ENCODE peak calls at places on chromosome 18, in six cellular contexts. Y, X, T, P, Z and H are unnamed samples.

GRCh38 chr18:26434887-26435286 is 113.5 kb downstream of the KCTD1 start:
- DNase-seq in Y (no peak), X (no peak), T (no peak), P (no peak), Z (no peak), H (no peak)

GRCh38 chr18:33495278-33495677 is 54.8 kb upstream of the CCDC178 start:
- DNase-seq in Y (peak; percentile 5), X (no peak), T (peak; percentile 70), P (peak; percentile 31), Z (peak; percentile 64), H (peak; percentile 36)

GRCh38 chr18:74128114-74128513 is 19.5 kb downstream of the FBXO15 start:
- DNase-seq in Y (no peak), X (no peak), T (peak; percentile 32), P (no peak), Z (no peak), H (no peak)

GRCh38 chr18:939167-939566 is 34.5 kb downstream of the ADCYAP1 start:
- DNase-seq in Y (no peak), X (no peak), T (no peak), P (peak; percentile 58), Z (no peak), H (no peak)

GRCh38 chr18:34990571-34990970 is 50.6 kb upstream of the MAPRE2 start:
- DNase-seq in Y (peak; percentile 51), X (no peak), T (no peak), P (peak; percentile 47), Z (no peak), H (no peak)

GRCh38 chr18:49362431-49362830 is 98.0 kb downstream of the DYM start:
- DNase-seq in Y (peak; percentile 18), X (no peak), T (no peak), P (no peak), Z (no peak), H (no peak)

GRCh38 chr18:53458944-53459580 is 765.4 kb downstream of the MBD2 start:
- DNase-seq in Y (no peak), X (no peak), T (peak; percentile 78), P (no peak), Z (peak; percentile 5), H (no peak)

GRCh38 chr18:5197032-5197434 is at the start of gene AKAIN1:
- DNase-seq in Y (peak; percentile 65), X (no peak), T (peak; percentile 95), P (no peak), Z (peak; percentile 90), H (peak; percentile 60)

GRCh38 chr18:378039-378438 is 110.2 kb upstream of the THOC1 start:
- DNase-seq in Y (no peak), X (no peak), T (no peak), P (no peak), Z (no peak), H (no peak)

GRCh38 chr18:31679806-31680793 is 4.3 kb downstream of the B4GALT6 start:
- DNase-seq in Y (no peak), X (no peak), T (no peak), P (peak; percentile 12), Z (no peak), H (no peak)

GRCh38 chr18:76750886-76751537 is 71.3 kb upstream of the ZNF236 start:
- DNase-seq in Y (no peak), X (no peak), T (no peak), P (no peak), Z (no peak), H (no peak)

GRCh38 chr18:57759650-57760049 is 43.5 kb downstream of the ATP8B1 start:
- DNase-seq in Y (peak; percentile 14), X (no peak), T (no peak), P (no peak), Z (no peak), H (no peak)
- TF ChIP-seq EZH2phosphoT487 in Y (no peak), X (no peak), T (no peak), P (no peak), Z (no peak), H (no peak)

GRCh38 chr18:56488739-56489138 is 149.7 kb downstream of the TXNL1 start:
- DNase-seq in Y (no peak), X (no peak), T (no peak), P (no peak), Z (no peak), H (no peak)
- TF ChIP-seq EZH2phosphoT487 in Y (no peak), X (no peak), T (no peak), P (no peak), Z (no peak), H (no peak)

GRCh38 chr18:13530215-13530878 is 196.0 kb downstream of the FAM210A start:
- DNase-seq in Y (no peak), X (no peak), T (no peak), P (no peak), Z (no peak), H (no peak)
- TF ChIP-seq EZH2phosphoT487 in Y (no peak), X (no peak), T (no peak), P (no peak), Z (no peak), H (no peak)

GRCh38 chr18:80103231-80103630 is 5.8 kb upstream of the ADNP2 start:
- DNase-seq in Y (peak; percentile 54), X (no peak), T (no peak), P (no peak), Z (no peak), H (no peak)
- TF ChIP-seq EZH2phosphoT487 in Y (no peak), X (no peak), T (no peak), P (no peak), Z (no peak), H (no peak)

DNA sequence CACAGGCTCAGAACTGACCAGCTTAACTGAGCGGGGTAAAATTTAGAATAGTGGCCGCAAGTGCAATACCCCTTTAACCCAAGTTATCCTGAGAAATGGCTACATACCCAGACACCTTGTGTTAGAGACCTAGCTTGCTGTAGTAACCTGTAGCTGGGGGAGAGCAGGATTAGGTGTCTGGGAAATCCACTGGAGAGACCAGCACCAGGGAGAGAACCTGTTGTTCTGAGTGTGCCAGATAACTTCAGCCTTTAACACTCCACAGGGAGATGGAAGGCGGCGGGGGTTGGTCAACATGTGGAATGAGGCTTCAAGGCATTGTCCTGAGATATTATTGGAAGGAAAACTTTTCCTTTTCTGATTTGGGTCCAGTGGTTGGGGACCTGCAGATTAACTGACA is 356.0 kb downstream of the PTPRM start:
- DNase-seq in Y (no peak), X (no peak), T (no peak), P (peak; percentile 9), Z (no peak), H (no peak)
- TF ChIP-seq EZH2phosphoT487 in Y (no peak), X (no peak), T (no peak), P (no peak), Z (no peak), H (no peak)

DNA sequence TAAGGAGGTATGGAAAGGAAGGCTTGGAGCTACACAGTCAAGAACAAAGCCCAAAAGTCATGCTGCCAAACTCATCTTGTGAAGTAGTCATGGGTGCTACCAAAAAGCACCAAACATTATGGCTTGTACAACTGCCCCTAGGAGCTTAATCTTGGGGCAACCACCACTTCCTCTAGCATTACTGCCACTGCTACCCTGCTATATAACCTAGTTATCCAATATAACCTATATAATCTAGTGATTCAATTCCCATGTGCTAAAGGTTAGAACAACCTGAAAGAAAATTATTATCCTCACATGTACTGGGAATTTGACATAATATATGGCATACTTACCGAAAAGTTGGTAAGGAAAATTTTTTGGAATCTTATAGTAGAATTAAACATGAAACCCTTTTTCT is 102.6 kb upstream of the RBBP8 start:
- DNase-seq in Y (no peak), X (no peak), T (no peak), P (no peak), Z (no peak), H (no peak)
- TF ChIP-seq EZH2phosphoT487 in Y (no peak), X (no peak), T (no peak), P (no peak), Z (no peak), H (no peak)

DNA sequence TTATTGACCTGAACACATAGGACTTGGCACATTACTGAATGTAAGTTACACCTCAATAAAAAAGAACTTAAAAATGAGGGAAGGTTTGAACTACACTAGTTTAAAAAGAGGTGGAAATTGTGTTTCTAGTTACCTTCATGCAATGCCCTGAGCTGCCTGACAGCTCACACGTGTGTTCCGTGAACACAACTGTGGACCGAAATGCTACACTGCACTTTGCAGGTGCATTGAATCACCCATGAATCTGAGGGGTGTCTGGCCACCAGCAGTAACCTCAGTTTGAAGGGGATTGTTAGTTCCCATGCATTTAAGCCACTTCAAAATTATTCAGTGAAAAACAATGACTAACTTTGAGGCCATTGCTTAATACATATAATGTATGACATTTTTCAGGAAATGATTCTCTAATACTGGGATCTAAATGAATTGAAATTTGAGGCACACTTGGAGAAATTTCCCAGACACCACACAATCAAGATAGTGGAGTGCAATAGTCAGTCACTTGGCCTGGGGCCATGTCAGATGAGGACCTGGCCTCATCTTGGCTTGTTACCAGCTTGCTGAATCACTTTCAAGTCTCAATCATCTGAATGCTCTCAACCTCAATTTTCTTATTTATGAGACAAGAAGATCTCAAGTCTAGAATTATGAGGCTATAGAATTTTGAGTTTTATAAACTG is 59.3 kb downstream of the MYL12B start:
- DNase-seq in Y (peak; percentile 90), X (no peak), T (no peak), P (peak; percentile 97), Z (peak; percentile 48), H (peak; percentile 47)
- TF ChIP-seq EZH2phosphoT487 in Y (no peak), X (no peak), T (no peak), P (no peak), Z (no peak), H (no peak)